ENCODE peak calls at places on chromosomes 11 and 22, in eight cellular contexts. F is activated CD4-positive, CD25-positive, alpha-beta regulatory T cell; H is GM10248; X is EL; Z is tibial nerve; L is GM03348; W is NCI-H748 treated with DMSO at 0.1 percent for 48 hours; A is EH. R is an unnamed sample.

GRCh38 chr11:48064306-48064705 is 83.9 kb downstream of the PTPRJ start:
- DNase-seq in F (no peak), H (no peak), X (peak), Z (no peak), L (peak), W (no peak), A (peak), R (peak)

GRCh38 chr11:86923993-86924766 is 31.0 kb downstream of the FZD4 start:
- DNase-seq in F (no peak), H (no peak), X (no peak), Z (no peak), L (no peak), W (no peak), A (peak), R (peak)

GRCh38 chr11:79413258-79413657 is 27.6 kb downstream of the TENM4 start:
- DNase-seq in F (no peak), H (no peak), X (peak), Z (peak), L (peak), W (no peak), A (peak), R (peak)

GRCh38 chr22:36287881-36288515 is 35.1 kb downstream of the APOL1 start:
- DNase-seq in F (no peak), H (no peak), X (no peak), Z (no peak), L (no peak), W (no peak), A (no peak), R (no peak)

GRCh38 chr11:121372671-121373429 is 79.3 kb upstream of the SORL1 start:
- DNase-seq in F (no peak), H (peak), X (no peak), Z (no peak), L (no peak), W (no peak), A (no peak), R (no peak)

GRCh38 chr22:42296381-42296853 is 26.0 kb upstream of the TCF20 start:
- DNase-seq in F (no peak), H (no peak), X (no peak), Z (no peak), L (no peak), W (no peak), A (no peak), R (no peak)

GRCh38 chr11:64791781-64792291 is 11.2 kb downstream of the MAP4K2 start:
- DNase-seq in F (no peak), H (no peak), X (no peak), Z (no peak), L (no peak), W (no peak), A (no peak), R (no peak)

GRCh38 chr22:20741634-20742581 is 32.0 kb upstream of the SERPIND1 start:
- DNase-seq in F (peak), H (peak), X (peak), Z (peak), L (peak), W (no peak), A (peak), R (no peak)

GRCh38 chr11:43393765-43394355 is 35.1 kb downstream of the TTC17 start:
- DNase-seq in F (no peak), H (no peak), X (no peak), Z (no peak), L (no peak), W (no peak), A (no peak), R (peak)

GRCh38 chr11:59154585-59154984 is 11.9 kb downstream of the FAM111A start:
- DNase-seq in F (no peak), H (no peak), X (no peak), Z (no peak), L (no peak), W (no peak), A (no peak), R (no peak)

GRCh38 chr22:37525073-37525745 is 6.0 kb upstream of the CARD10 start:
- DNase-seq in F (no peak), H (no peak), X (peak), Z (no peak), L (peak), W (no peak), A (peak), R (peak)

GRCh38 chr11:12043959-12044772 is 35.7 kb upstream of the DKK3 start:
- DNase-seq in F (peak), H (peak), X (peak), Z (peak), L (peak), W (peak), A (peak), R (peak)

GRCh38 chr11:2529636-2530035 is 84.8 kb downstream of the KCNQ1 start:
- DNase-seq in F (no peak), H (no peak), X (no peak), Z (no peak), L (no peak), W (no peak), A (no peak), R (no peak)

GRCh38 chr11:93986716-93987115 is 34.4 kb upstream of the HEPHL1 start:
- DNase-seq in F (no peak), H (no peak), X (peak), Z (no peak), L (no peak), W (peak), A (peak), R (peak)

GRCh38 chr22:38864361-38865191 is 7.4 kb downstream of the CBX6 start:
- DNase-seq in F (no peak), H (no peak), X (no peak), Z (no peak), L (no peak), W (no peak), A (no peak), R (no peak)

R was measured in astrocyte.